ENCODE peak calls at places on chromosomes 12 and 14, in ten cellular contexts. A is right lobe of liver; U is Karpas-422; K is NCI-H1694 treated with DMSO at 0.1 percent for 48 hours; G is COLO829; V is pancreas; C is stimulated activated CD8-positive, alpha-beta memory T cell treated with anti-CD3 and anti-CD28 coated beads, Interleukin-2, amount 100 ng/mL, for 1 hour; Y is MG63; L is adipocyte; D is effector memory CD4-positive, alpha-beta T cell. E is an unnamed sample.

GRCh38 chr14:85911044-85911443 is 381.1 kb downstream of the FLRT2 start:
- DNase-seq in A (no peak), U (no peak), K (no peak), G (no peak), V (no peak), C (no peak), Y (no peak), L (no peak), D (no peak), E (no peak)

GRCh38 chr12:130424858-130425697 is 87.4 kb downstream of the PIWIL1 start:
- DNase-seq in A (no peak), U (no peak), K (no peak), G (no peak), V (no peak), C (no peak), Y (no peak), L (no peak), D (no peak), E (no peak)

GRCh38 chr14:73712540-73713141 is 1.5 kb downstream of the PNMA1 start:
- DNase-seq in A (no peak), U (no peak), K (peak), G (no peak), V (no peak), C (no peak), Y (peak), L (peak), D (no peak), E (peak)

GRCh38 chr12:104182144-104182543 is 33.4 kb upstream of the TXNRD1 start:
- DNase-seq in A (peak), U (no peak), K (no peak), G (no peak), V (peak), C (no peak), Y (peak), L (peak), D (no peak), E (peak)

GRCh38 chr12:121799175-121799841 is 4.5 kb upstream of the SETD1B start:
- DNase-seq in A (peak), U (peak), K (peak), G (peak), V (no peak), C (no peak), Y (peak), L (peak), D (no peak), E (peak)

GRCh38 chr12:64625243-64626077 is 15.2 kb downstream of the RASSF3 start:
- DNase-seq in A (no peak), U (peak), K (no peak), G (peak), V (peak), C (no peak), Y (peak), L (peak), D (peak), E (peak)

GRCh38 chr12:109098142-109098652 is 800 bp downstream of the UNG start:
- DNase-seq in A (peak), U (peak), K (no peak), G (no peak), V (peak), C (no peak), Y (peak), L (peak), D (no peak), E (peak)

GRCh38 chr14:68439741-68440140 is 353.1 kb downstream of the ZFP36L1 start:
- DNase-seq in A (no peak), U (no peak), K (no peak), G (no peak), V (no peak), C (no peak), Y (no peak), L (no peak), D (no peak), E (no peak)

GRCh38 chr14:101232340-101233015 is 328.8 kb upstream of the DIO3 start:
- DNase-seq in A (no peak), U (no peak), K (no peak), G (no peak), V (no peak), C (no peak), Y (peak), L (no peak), D (no peak), E (no peak)